ENCODE peak calls at places on chromosomes 12 and 14, in four cellular contexts. O is T1000, R is NAMALWA, M is WTC11. L is an unnamed sample.

GRCh38 chr14:53956427-53957201 is at the start of gene BMP4:
- DNase-seq in R (no peak), O (peak), M (peak), L (no peak)

GRCh38 chr12:86663691-86664090 is 407.5 kb upstream of the MGAT4C start:
- DNase-seq in M (no peak), O (no peak), R (no peak), L (no peak)

GRCh38 chr12:100612557-100612956 is 39.1 kb downstream of the GAS2L3 start:
- DNase-seq in R (no peak), O (no peak), M (no peak), L (no peak)

GRCh38 chr12:69779928-69780327 is 41.3 kb downstream of the RAB3IP start:
- DNase-seq in M (peak), O (no peak), R (peak), L (peak)

GRCh38 chr12:57476162-57476992 is 3.3 kb downstream of the ARHGAP9 start:
- DNase-seq in M (peak), O (no peak), R (no peak), L (no peak)

GRCh38 chr12:104414581-104415305 is 42.0 kb upstream of the CHST11 start:
- DNase-seq in R (no peak), M (peak), O (no peak), L (no peak)

GRCh38 chr12:2003676-2004112 is 563 bp downstream of the DCP1B start:
- DNase-seq in O (peak), R (peak), M (no peak), L (no peak)

GRCh38 chr12:58026892-58027891 is 85.8 kb downstream of the ATP23 start:
- DNase-seq in M (no peak), O (no peak), R (no peak), L (peak)

GRCh38 chr12:51869490-51869865 is 18.4 kb upstream of the ANKRD33 start:
- DNase-seq in O (no peak), M (no peak), R (no peak), L (no peak)

GRCh38 chr14:41541333-41541732 is 65.3 kb upstream of the LRFN5 start:
- DNase-seq in R (no peak), M (no peak), O (no peak), L (no peak)

GRCh38 chr14:36931796-36932195 is 240.6 kb downstream of the SLC25A21 start:
- DNase-seq in M (no peak), R (no peak), O (no peak), L (no peak)

GRCh38 chr12:63150255-63151060 is 543 bp downstream of the AVPR1A start:
- DNase-seq in O (peak), M (peak), R (no peak), L (no peak)

GRCh38 chr12:108856428-108857157 is 790 bp downstream of the SSH1 start:
- DNase-seq in R (peak), M (peak), O (no peak), L (no peak)

GRCh38 chr12:69026341-69026740 is 93.4 kb upstream of the CPM start:
- DNase-seq in R (no peak), M (no peak), O (no peak), L (no peak)

GRCh38 chr12:118541071-118541470 is 164.7 kb downstream of the SUDS3 start:
- DNase-seq in M (no peak), O (no peak), R (no peak), L (no peak)

GRCh38 chr12:18723752-18724151 is 14.1 kb downstream of the PLCZ1 start:
- DNase-seq in M (no peak), R (no peak), O (no peak), L (no peak)

GRCh38 chr12:77190022-77190421 is 124.7 kb upstream of the E2F7 start:
- DNase-seq in R (no peak), M (no peak), O (no peak), L (no peak)

GRCh38 chr14:49951946-49952345 is 59.1 kb downstream of the ARF6 start:
- DNase-seq in O (no peak), M (no peak), R (no peak), L (no peak)

L was measured in globus pallidus.